ENCODE peak calls at places on chromosomes 11 and 22, in nine cellular contexts. L is mammary epithelial cell, S is GM23248, Y is cardiac muscle cell, C is breast epithelium, R is colonic mucosa, N is HepG2, Q is H9, W is left ventricle myocardium inferior. P is an unnamed sample. For H3K4me1 and H3K27me3, the result is how much of the 10 kb centered on the place peaks cover.

GRCh38 chr11:3614742-3615171 is 27.0 kb downstream of the ART5 start:
- DNase-seq in Y (no peak), Q (no peak), C (no peak), S (peak), W (no peak), N (no peak), R (no peak), L (peak), P (peak)

GRCh38 chr11:78961938-78962701 is 387.5 kb upstream of the NARS2 start:
- DNase-seq in Y (peak), L (no peak), C (no peak), Q (peak), S (peak), R (no peak), N (no peak), W (no peak), P (no peak)

GRCh38 chr11:61728066-61728939 is 24.1 kb upstream of the MYRF start:
- DNase-seq in R (no peak), N (no peak), W (no peak), Q (no peak), C (no peak), Y (no peak), L (no peak), S (no peak), P (no peak)

GRCh38 chr11:25566298-25567200 is 765.4 kb upstream of the ANO3 start:
- DNase-seq in S (no peak), R (no peak), Q (no peak), W (peak), N (no peak), L (peak), Y (peak), C (peak), P (peak)

GRCh38 chr11:61602775-61603569 is 22.1 kb upstream of the SYT7 start:
- DNase-seq in C (peak), S (peak), W (peak), Y (peak), R (peak), N (no peak), Q (no peak), L (peak), P (no peak)

GRCh38 chr11:73200256-73200655 is 17.8 kb upstream of the P2RY2 start:
- DNase-seq in Q (peak), C (no peak), Y (no peak), R (no peak), L (no peak), W (no peak), N (no peak), S (no peak), P (peak)

GRCh38 chr11:59556115-59556882 is 45.0 kb downstream of the OR4D9 start:
- DNase-seq in N (peak), W (peak), L (peak), Y (peak), S (peak), C (no peak), Q (peak), R (no peak), P (no peak)

GRCh38 chr11:73087730-73088129 is 54.4 kb downstream of the FCHSD2 start:
- DNase-seq in L (peak), R (no peak), Q (no peak), W (no peak), S (no peak), Y (peak), C (no peak), N (no peak), P (no peak)

GRCh38 chr11:19827399-19828135 is 114.9 kb downstream of the NAV2 start:
- DNase-seq in S (no peak), L (no peak), N (no peak), C (no peak), Q (peak), R (peak), W (no peak), Y (peak), P (no peak)

GRCh38 chr22:46515208-46516111 is 22.0 kb downstream of the CELSR1 start:
- DNase-seq in L (peak), W (no peak), N (no peak), C (no peak), S (peak), Q (no peak), R (no peak), Y (peak), P (no peak)

GRCh38 chr11:102117472-102118113 is 7.3 kb downstream of the YAP1 start:
- DNase-seq in W (no peak), N (no peak), S (peak), Y (no peak), C (no peak), Q (no peak), R (no peak), L (no peak), P (no peak)

GRCh38 chr11:45025716-45026492 is 75.2 kb upstream of the TP53I11 start:
- DNase-seq in Q (peak), L (no peak), N (peak), Y (peak), C (no peak), W (peak), R (no peak), S (no peak), P (no peak)

GRCh38 chr22:50694099-50694498 is 21.5 kb downstream of the SHANK3 start:
- DNase-seq in N (no peak), W (no peak), L (no peak), R (no peak), C (no peak), Y (peak), Q (no peak), S (peak), P (no peak)

GRCh38 chr22:29531419-29531818 is 22.1 kb downstream of the THOC5 start:
- DNase-seq in C (no peak), Q (no peak), Y (no peak), L (no peak), S (peak), N (no peak), W (no peak), R (no peak), P (no peak)

GRCh38 chr11:83007909-83008580 is 63.7 kb downstream of the RAB30 start:
- DNase-seq in Q (no peak), W (peak), N (peak), L (no peak), S (no peak), C (no peak), R (peak), Y (peak), P (peak)

GRCh38 chr11:93099811-93100210 is 98.0 kb downstream of the SLC36A4 start:
- DNase-seq in Q (no peak), C (no peak), R (no peak), S (peak), N (no peak), L (peak), Y (peak), W (no peak), P (no peak)

GRCh38 chr11:69501891-69502860 is 20.7 kb downstream of the LINC01488 start:
- DNase-seq in N (no peak), L (no peak), R (no peak), C (no peak), W (peak), Q (no peak), S (no peak), Y (no peak), P (no peak)

GRCh38 chr11:45556851-45557707 is 108.3 kb downstream of the CHST1 start:
- DNase-seq in N (no peak), R (no peak), C (no peak), Y (peak), W (no peak), L (peak), S (peak), Q (no peak), P (no peak)

GRCh38 chr11:44316388-44317240 is 6.7 kb upstream of the ALX4 start:
- DNase-seq in W (no peak), S (peak), Y (no peak), L (no peak), R (no peak), C (no peak), Q (no peak), N (no peak), P (no peak)

GRCh38 chr11:111749646-111750045 is 16.5 kb downstream of the PPP2R1B start:
- DNase-seq in N (no peak), R (no peak), S (no peak), C (no peak), Y (no peak), Q (no peak), L (no peak), W (no peak), P (no peak)

GRCh38 chr22:46230262-46230901 is 19.7 kb downstream of the CDPF1 start:
- DNase-seq in S (no peak), N (no peak), Y (no peak), L (no peak), W (no peak), R (no peak), Q (no peak), C (no peak), P (no peak)

GRCh38 chr11:14388352-14388751 is 29.4 kb upstream of the RRAS2 start:
- DNase-seq in N (no peak), Y (no peak), W (no peak), C (no peak), S (peak), R (no peak), Q (no peak), L (no peak), P (no peak)

GRCh38 chr11:32312206-32312817 is 123.0 kb downstream of the WT1 start:
- DNase-seq in L (no peak), W (no peak), N (no peak), R (no peak), Q (no peak), C (no peak), S (peak), Y (peak), P (no peak)

GRCh38 chr22:23565942-23566715 is 14.0 kb downstream of the IGLL1 start:
- DNase-seq in N (peak), R (no peak), Y (peak), L (no peak), S (no peak), Q (peak), C (no peak), W (no peak), P (no peak)

GRCh38 chr11:18706330-18707243 is 8.0 kb downstream of the TMEM86A start:
- DNase-seq in Y (peak), Q (no peak), S (peak), C (peak), N (no peak), L (no peak), R (peak), W (peak), P (peak)

GRCh38 chr11:65433657-65434056 is 11.1 kb downstream of the NEAT1 start:
- DNase-seq in Q (no peak), Y (no peak), S (no peak), R (no peak), N (no peak), W (no peak), L (no peak), C (peak), P (no peak)

GRCh38 chr11:22778642-22779041 is 51.0 kb downstream of the SVIP start:
- DNase-seq in Q (no peak), L (no peak), C (no peak), N (peak), Y (no peak), R (no peak), S (no peak), W (no peak), P (no peak)

GRCh38 chr11:36371590-36371989 is 75.5 kb downstream of the PRR5L start:
- DNase-seq in R (no peak), N (no peak), S (no peak), W (no peak), C (no peak), Y (no peak), Q (no peak), L (no peak), P (no peak)

GRCh38 chr22:28873183-28873964 is 10.0 kb upstream of the ZNRF3 start:
- DNase-seq in C (no peak), L (no peak), Q (no peak), W (no peak), R (no peak), Y (no peak), S (no peak), N (no peak), P (no peak)

GRCh38 chr11:57323503-57324153 is 1.1 kb downstream of the TNKS1BP1 start:
- DNase-seq in R (peak), Y (peak), C (no peak), S (peak), L (no peak), Q (no peak), N (no peak), W (no peak), P (no peak)

GRCh38 chr22:38657248-38657909 is 941 bp downstream of the CBY1 start:
- DNase-seq in R (peak), C (no peak), Y (peak), N (peak), S (peak), W (no peak), L (peak), Q (peak), P (no peak)

GRCh38 chr11:89177691-89178231 is at the start of gene TYR:
- DNase-seq in Y (no peak), W (no peak), C (no peak), S (no peak), N (no peak), Q (no peak), L (no peak), R (no peak), P (no peak)

GRCh38 chr11:117180020-117180419 is 1.5 kb downstream of the SIDT2 start:
- DNase-seq in L (no peak), S (peak), N (no peak), W (no peak), Y (peak), C (no peak), Q (peak), R (no peak), P (no peak)

GRCh38 chr11:11416917-11417316 is 63.9 kb upstream of the CSNK2A3 start:
- DNase-seq in R (no peak), S (peak), L (peak), C (no peak), W (no peak), Y (peak), N (no peak), Q (no peak), P (no peak)

GRCh38 chr11:66858186-66858938 is 1.5 kb downstream of the LRFN4 start:
- DNase-seq in L (no peak), S (peak), Y (no peak), N (no peak), W (no peak), C (no peak), Q (no peak), R (no peak), P (no peak)
- H3K4me1 ChIP-seq in L (under half), S (under half), Y (under half), N (under half), W (under half), C (under half), Q (under half), R (under half), P (under half)

GRCh38 chr11:1746516-1746931 is 3.9 kb downstream of the IFITM10 start:
- DNase-seq in R (peak), S (no peak), Q (no peak), W (peak), L (peak), N (no peak), C (no peak), Y (no peak), P (no peak)
- H3K27ac ChIP-seq in R (no peak), S (no peak), Q (no peak), W (no peak), L (no peak), N (no peak), C (no peak), Y (no peak), P (no peak)

GRCh38 chr11:30451642-30452041 is 128.7 kb downstream of the ARL14EP start:
- DNase-seq in S (no peak), W (no peak), R (no peak), C (no peak), Y (no peak), N (no peak), L (no peak), Q (no peak), P (no peak)
- H3K27me3 ChIP-seq in S (under half), W (under half), R (under half), C (under half), Y (under half), N (under half), L (under half), Q (under half), P (under half)

GRCh38 chr22:40024201-40025061 is 29.7 kb downstream of the FAM83F start:
- DNase-seq in Q (peak), S (peak), W (peak), N (peak), Y (peak), L (peak), R (peak), C (no peak), P (peak)

GRCh38 chr22:40020956-40021355 is 26.2 kb downstream of the FAM83F start:
- DNase-seq in C (no peak), R (no peak), Y (no peak), W (no peak), L (no peak), N (no peak), Q (no peak), S (no peak), P (no peak)

GRCh38 chr22:40022536-40023225 is 27.9 kb downstream of the FAM83F start:
- DNase-seq in C (peak), Y (no peak), R (peak), S (peak), L (peak), W (no peak), Q (no peak), N (no peak), P (no peak)

GRCh38 chr22:40021401-40022000 is 26.7 kb downstream of the FAM83F start:
- DNase-seq in S (no peak), W (no peak), R (no peak), Q (no peak), Y (no peak), L (no peak), C (no peak), N (no peak), P (no peak)

GRCh38 chr22:40023226-40023925 is 28.6 kb downstream of the FAM83F start:
- DNase-seq in L (no peak), R (no peak), W (no peak), Y (no peak), C (no peak), Q (no peak), N (no peak), S (no peak), P (no peak)
- H3K4me1 ChIP-seq in L (half or more), R (under half), W (under half), Y (under half), C (under half), Q (under half), N (under half), S (under half), P (under half)

GRCh38 chr11:128927683-128928336 is 14.9 kb downstream of the TP53AIP1 start:
- DNase-seq in Y (no peak), C (no peak), N (no peak), Q (no peak), W (no peak), S (no peak), L (no peak), R (no peak), P (no peak)
- H3K27ac ChIP-seq in Y (no peak), C (no peak), N (no peak), Q (no peak), W (no peak), S (no peak), L (no peak), R (no peak), P (no peak)